ENCODE peak calls at places on chromosomes 11 and 22, in seven cellular contexts. One of them, this sample, is unnamed.

GRCh38 chr11:72844356-72844755 is 30.1 kb downstream of the ATG16L2 start:
- DNase-seq in trophoblast cell: no peak
- DNase-seq in H1: no peak
- DNase-seq in H9: no peak
- DNase-seq in IMR-90: peak; percentile 89
- DNase-seq in mesendoderm: no peak
- DNase-seq in mesenchymal stem cell: peak; percentile 91
- DNase-seq in this sample: no peak

GRCh38 chr11:119584193-119585037 is 144.6 kb downstream of the NECTIN1 start:
- DNase-seq in mesendoderm: peak; percentile 95
- DNase-seq in mesenchymal stem cell: peak; percentile 81
- DNase-seq in IMR-90: peak; percentile 63
- DNase-seq in H9: peak; percentile 86
- DNase-seq in trophoblast cell: no peak
- DNase-seq in H1: peak; percentile 70
- DNase-seq in this sample: peak; percentile 90

GRCh38 chr11:8277691-8278090 is 14.0 kb upstream of the LMO1 start:
- DNase-seq in mesenchymal stem cell: no peak
- DNase-seq in IMR-90: no peak
- DNase-seq in trophoblast cell: no peak
- DNase-seq in H1: no peak
- DNase-seq in H9: no peak
- DNase-seq in mesendoderm: no peak
- DNase-seq in this sample: no peak

GRCh38 chr22:25419247-25420113 is 145.0 kb upstream of the GRK3 start:
- DNase-seq in mesenchymal stem cell: peak; percentile 27
- DNase-seq in trophoblast cell: peak; percentile 62
- DNase-seq in IMR-90: peak; percentile 47
- DNase-seq in H9: no peak
- DNase-seq in H1: no peak
- DNase-seq in mesendoderm: no peak
- DNase-seq in this sample: no peak

GRCh38 chr11:57343825-57344224 is 5.7 kb downstream of the P2RX3 start:
- DNase-seq in mesenchymal stem cell: no peak
- DNase-seq in IMR-90: no peak
- DNase-seq in trophoblast cell: no peak
- DNase-seq in H1: no peak
- DNase-seq in mesendoderm: no peak
- DNase-seq in H9: no peak
- DNase-seq in this sample: no peak

GRCh38 chr11:78063440-78064181 is at the start of gene THRSP:
- DNase-seq in H9: no peak
- DNase-seq in mesenchymal stem cell: no peak
- DNase-seq in trophoblast cell: no peak
- DNase-seq in H1: no peak
- DNase-seq in IMR-90: no peak
- DNase-seq in mesendoderm: no peak
- DNase-seq in this sample: no peak

GRCh38 chr11:34348919-34349318 is 8.9 kb downstream of the ABTB2 start:
- DNase-seq in trophoblast cell: no peak
- DNase-seq in H1: no peak
- DNase-seq in mesendoderm: no peak
- DNase-seq in IMR-90: peak; percentile 33
- DNase-seq in H9: peak; percentile 10
- DNase-seq in mesenchymal stem cell: peak; percentile 62
- DNase-seq in this sample: no peak

GRCh38 chr22:36536717-36537116 is 7.8 kb upstream of the EIF3D start:
- DNase-seq in mesenchymal stem cell: no peak
- DNase-seq in IMR-90: no peak
- DNase-seq in mesendoderm: no peak
- DNase-seq in H1: no peak
- DNase-seq in H9: peak; percentile 41
- DNase-seq in trophoblast cell: no peak
- DNase-seq in this sample: no peak

GRCh38 chr11:127037001-127037400 is 36.4 kb upstream of the KIRREL3 start:
- DNase-seq in mesenchymal stem cell: no peak
- DNase-seq in IMR-90: no peak
- DNase-seq in mesendoderm: no peak
- DNase-seq in trophoblast cell: no peak
- DNase-seq in H9: no peak
- DNase-seq in H1: no peak
- DNase-seq in this sample: no peak

GRCh38 chr11:102603091-102603490 is 22.0 kb downstream of the MMP20 start:
- DNase-seq in mesenchymal stem cell: peak; percentile 82
- DNase-seq in trophoblast cell: peak; percentile 70
- DNase-seq in H1: no peak
- DNase-seq in mesendoderm: peak; percentile 45
- DNase-seq in IMR-90: peak; percentile 73
- DNase-seq in H9: no peak
- DNase-seq in this sample: no peak

GRCh38 chr11:70500076-70500847 is 101.9 kb downstream of the CTTN start:
- DNase-seq in trophoblast cell: no peak
- DNase-seq in IMR-90: no peak
- DNase-seq in mesendoderm: no peak
- DNase-seq in H1: no peak
- DNase-seq in mesenchymal stem cell: no peak
- DNase-seq in H9: no peak
- DNase-seq in this sample: no peak

GRCh38 chr11:35663408-35663702 is 780 bp downstream of the TRIM44 start:
- DNase-seq in trophoblast cell: no peak
- DNase-seq in mesenchymal stem cell: no peak
- DNase-seq in mesendoderm: no peak
- DNase-seq in H1: no peak
- DNase-seq in H9: no peak
- DNase-seq in IMR-90: no peak
- DNase-seq in this sample: no peak

DNA sequence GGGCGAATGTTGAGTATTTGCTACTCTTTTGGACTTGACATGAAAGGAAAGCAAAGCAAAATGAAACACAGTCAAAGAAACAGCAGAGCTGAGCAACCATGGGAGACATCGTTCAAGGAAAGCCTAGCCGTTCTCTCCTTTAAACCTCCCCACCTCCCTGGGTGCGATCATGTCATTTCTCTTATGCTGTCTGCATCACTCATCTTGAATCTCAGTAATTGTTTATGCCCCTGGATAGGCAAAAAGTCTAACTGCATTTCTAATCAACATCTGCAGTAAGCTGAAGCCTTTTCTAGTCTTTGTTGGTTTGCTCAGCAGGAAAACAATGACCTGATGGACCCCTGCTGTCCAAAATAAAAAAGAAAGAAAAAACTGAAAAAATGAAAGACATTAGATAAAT is 107.0 kb downstream of the MSANTD4 start:
- DNase-seq in IMR-90: no peak
- DNase-seq in mesendoderm: peak; percentile 59
- DNase-seq in trophoblast cell: no peak
- DNase-seq in H9: no peak
- DNase-seq in mesenchymal stem cell: no peak
- DNase-seq in H1: no peak
- DNase-seq in this sample: peak; percentile 38
- H3K18ac ChIP-seq in IMR-90: peak overlapping the region; percentile 66
- H3K18ac ChIP-seq in mesendoderm: no peak overlapping the region
- H3K18ac ChIP-seq in trophoblast cell: no peak overlapping the region
- H3K18ac ChIP-seq in H9: no peak overlapping the region
- H3K18ac ChIP-seq in mesenchymal stem cell: no peak overlapping the region
- H3K18ac ChIP-seq in H1: no peak overlapping the region
- H3K18ac ChIP-seq in this sample: no peak overlapping the region

GRCh38 chr22:19871023-19871844 is 16.6 kb upstream of the GNB1L start:
- DNase-seq in trophoblast cell: no peak
- DNase-seq in mesendoderm: no peak
- DNase-seq in IMR-90: no peak
- DNase-seq in H1: no peak
- DNase-seq in H9: no peak
- DNase-seq in mesenchymal stem cell: no peak
- DNase-seq in this sample: no peak

GRCh38 chr22:19871845-19872778 is 17.4 kb upstream of the GNB1L start:
- DNase-seq in trophoblast cell: no peak
- DNase-seq in H1: no peak
- DNase-seq in mesendoderm: no peak
- DNase-seq in mesenchymal stem cell: no peak
- DNase-seq in IMR-90: no peak
- DNase-seq in H9: no peak
- DNase-seq in this sample: no peak

GRCh38 chr22:19868773-19869471 is 14.2 kb upstream of the GNB1L start:
- DNase-seq in IMR-90: no peak
- DNase-seq in H9: peak; percentile 29
- DNase-seq in H1: no peak
- DNase-seq in mesenchymal stem cell: no peak
- DNase-seq in trophoblast cell: no peak
- DNase-seq in mesendoderm: no peak
- DNase-seq in this sample: no peak

GRCh38 chr22:19869497-19870152 is 15.0 kb upstream of the GNB1L start:
- DNase-seq in mesenchymal stem cell: no peak
- DNase-seq in H1: no peak
- DNase-seq in IMR-90: no peak
- DNase-seq in mesendoderm: no peak
- DNase-seq in H9: no peak
- DNase-seq in trophoblast cell: no peak
- DNase-seq in this sample: no peak

DNA sequence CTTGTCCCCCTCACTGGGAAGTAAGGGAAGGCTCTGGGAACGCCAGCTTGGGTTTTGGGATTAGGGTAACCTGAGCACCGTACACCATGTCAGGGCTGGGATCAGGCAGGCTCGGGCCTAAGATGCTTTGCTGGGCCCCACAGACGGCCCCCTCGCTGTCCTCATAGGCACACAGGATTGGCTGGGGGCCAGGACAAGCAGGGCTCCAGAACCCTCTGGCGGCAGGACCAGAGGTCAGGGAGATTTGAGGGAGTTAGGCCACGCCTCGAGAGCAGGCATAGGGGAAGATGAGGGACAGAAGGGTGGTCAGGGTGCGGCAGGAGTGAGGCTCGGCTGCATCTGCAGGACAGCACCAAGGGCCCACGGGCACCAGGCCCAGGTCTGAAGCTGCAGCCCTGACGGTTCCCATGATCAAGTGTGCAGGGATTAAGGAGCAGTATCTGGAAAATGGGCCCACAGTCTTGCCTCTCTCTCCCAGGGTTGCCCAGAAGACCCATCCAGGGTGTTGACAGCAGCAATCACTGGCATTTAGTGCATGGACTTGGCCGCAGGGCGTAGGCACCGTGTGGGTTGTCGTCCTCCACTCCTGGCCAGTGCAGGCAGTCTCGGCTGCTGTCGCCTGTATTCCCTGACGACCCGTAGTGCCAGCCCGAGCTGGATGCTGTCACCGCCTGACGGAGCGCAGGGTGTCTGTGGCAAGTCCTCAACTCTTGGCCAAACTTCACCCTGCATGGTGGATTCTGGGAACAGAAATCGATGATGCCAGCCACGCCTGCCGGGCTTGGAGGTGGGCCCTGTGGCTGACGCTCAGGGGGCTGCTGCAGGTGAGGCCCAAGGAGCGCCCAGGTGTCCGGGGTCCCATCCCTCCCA is 15.7 kb upstream of the GNB1L start:
- DNase-seq in trophoblast cell: no peak
- DNase-seq in H1: no peak
- DNase-seq in H9: peak; percentile 26
- DNase-seq in mesenchymal stem cell: no peak
- DNase-seq in IMR-90: no peak
- DNase-seq in mesendoderm: no peak
- DNase-seq in this sample: no peak
- H3K9ac ChIP-seq in trophoblast cell: no peak overlapping the region
- H3K9ac ChIP-seq in H1: no peak overlapping the region
- H3K9ac ChIP-seq in H9: no peak overlapping the region
- H3K9ac ChIP-seq in mesenchymal stem cell: no peak overlapping the region
- H3K9ac ChIP-seq in IMR-90: no peak overlapping the region
- H3K9ac ChIP-seq in mesendoderm: no peak overlapping the region
- H3K9ac ChIP-seq in this sample: no peak overlapping the region

GRCh38 chr11:67420147-67420645 is 4.7 kb downstream of the CARNS1 start:
- DNase-seq in mesenchymal stem cell: no peak
- DNase-seq in H1: no peak
- DNase-seq in IMR-90: no peak
- DNase-seq in trophoblast cell: no peak
- DNase-seq in mesendoderm: no peak
- DNase-seq in H9: no peak
- DNase-seq in this sample: no peak

GRCh38 chr11:67422894-67423293 is 5.4 kb upstream of the RPS6KB2 start:
- DNase-seq in IMR-90: no peak
- DNase-seq in mesenchymal stem cell: no peak
- DNase-seq in mesendoderm: peak; percentile 71
- DNase-seq in trophoblast cell: no peak
- DNase-seq in H9: peak; percentile 57
- DNase-seq in H1: no peak
- DNase-seq in this sample: no peak

GRCh38 chr11:67420646-67421420 is 5.4 kb downstream of the CARNS1 start:
- DNase-seq in mesendoderm: peak; percentile 97
- DNase-seq in IMR-90: peak; percentile 80
- DNase-seq in trophoblast cell: peak; percentile 95
- DNase-seq in mesenchymal stem cell: peak; percentile 91
- DNase-seq in H1: peak; percentile 84
- DNase-seq in H9: peak; percentile 98
- DNase-seq in this sample: peak; percentile 93

GRCh38 chr11:67423466-67423865 is 4.8 kb upstream of the RPS6KB2 start:
- DNase-seq in trophoblast cell: no peak
- DNase-seq in mesendoderm: no peak
- DNase-seq in H9: no peak
- DNase-seq in H1: no peak
- DNase-seq in mesenchymal stem cell: no peak
- DNase-seq in IMR-90: no peak
- DNase-seq in this sample: no peak

GRCh38 chr11:67421421-67422031 is 6.0 kb downstream of the CARNS1 start:
- DNase-seq in trophoblast cell: no peak
- DNase-seq in IMR-90: no peak
- DNase-seq in H1: no peak
- DNase-seq in mesendoderm: no peak
- DNase-seq in H9: no peak
- DNase-seq in mesenchymal stem cell: no peak
- DNase-seq in this sample: no peak
- H2AK5ac ChIP-seq in trophoblast cell: no peak overlapping the region
- H2AK5ac ChIP-seq in IMR-90: no peak overlapping the region
- H2AK5ac ChIP-seq in H1: no peak overlapping the region
- H2AK5ac ChIP-seq in mesendoderm: no peak overlapping the region
- H2AK5ac ChIP-seq in H9: no peak overlapping the region
- H2AK5ac ChIP-seq in mesenchymal stem cell: no peak overlapping the region
- H2AK5ac ChIP-seq in this sample: no peak overlapping the region

GRCh38 chr11:11973361-11973800 is 35.0 kb downstream of the DKK3 start:
- DNase-seq in trophoblast cell: no peak
- DNase-seq in H1: no peak
- DNase-seq in IMR-90: peak; percentile 72
- DNase-seq in mesendoderm: no peak
- DNase-seq in H9: peak; percentile 23
- DNase-seq in mesenchymal stem cell: peak; percentile 75
- DNase-seq in this sample: no peak

GRCh38 chr11:11972148-11972547 is 36.3 kb downstream of the DKK3 start:
- DNase-seq in H9: no peak
- DNase-seq in H1: no peak
- DNase-seq in trophoblast cell: no peak
- DNase-seq in mesendoderm: no peak
- DNase-seq in IMR-90: no peak
- DNase-seq in mesenchymal stem cell: no peak
- DNase-seq in this sample: no peak

GRCh38 chr11:11973866-11974265 is 34.6 kb downstream of the DKK3 start:
- DNase-seq in H9: peak; percentile 15
- DNase-seq in trophoblast cell: no peak
- DNase-seq in H1: no peak
- DNase-seq in mesendoderm: no peak
- DNase-seq in IMR-90: peak; percentile 16
- DNase-seq in mesenchymal stem cell: no peak
- DNase-seq in this sample: no peak

GRCh38 chr11:11970556-11970955 is 37.9 kb downstream of the DKK3 start:
- DNase-seq in H9: no peak
- DNase-seq in trophoblast cell: no peak
- DNase-seq in H1: no peak
- DNase-seq in mesenchymal stem cell: no peak
- DNase-seq in IMR-90: no peak
- DNase-seq in mesendoderm: no peak
- DNase-seq in this sample: no peak

GRCh38 chr11:11972942-11973341 is 35.5 kb downstream of the DKK3 start:
- DNase-seq in H1: no peak
- DNase-seq in IMR-90: no peak
- DNase-seq in mesendoderm: no peak
- DNase-seq in mesenchymal stem cell: no peak
- DNase-seq in trophoblast cell: no peak
- DNase-seq in H9: no peak
- DNase-seq in this sample: no peak
- H3K18ac ChIP-seq in H1: no peak overlapping the region
- H3K18ac ChIP-seq in IMR-90: peak overlapping the region; percentile 9
- H3K18ac ChIP-seq in mesendoderm: no peak overlapping the region
- H3K18ac ChIP-seq in mesenchymal stem cell: peak overlapping the region; percentile 55
- H3K18ac ChIP-seq in trophoblast cell: no peak overlapping the region
- H3K18ac ChIP-seq in H9: no peak overlapping the region
- H3K18ac ChIP-seq in this sample: peak overlapping the region; percentile 88